ENCODE peak calls at places on chromosome 2, in five cellular contexts. Y is aorta, C is OCI-LY7, G is lower lobe of right lung, T is K562. U is an unnamed sample.

GRCh38 chr2:16475581-16475980 is 190.1 kb downstream of the CYRIA start:
- DNase-seq in T (no peak), C (no peak), Y (no peak), G (no peak), U (no peak)

GRCh38 chr2:33158482-33159003 is 211.8 kb downstream of the LTBP1 start:
- DNase-seq in T (no peak), C (no peak), Y (no peak), G (no peak), U (peak; percentile 90)

GRCh38 chr2:200662727-200663126 is 76.9 kb downstream of the AOX1 start:
- DNase-seq in G (no peak), Y (no peak), C (no peak), T (no peak), U (peak; percentile 95)

GRCh38 chr2:197760293-197760657 is 24.8 kb downstream of the BOLL start:
- DNase-seq in Y (no peak), C (no peak), T (no peak), G (peak; percentile 20), U (no peak)

GRCh38 chr2:143528021-143528420 is 398.8 kb downstream of the ARHGAP15 start:
- DNase-seq in T (no peak), C (no peak), Y (no peak), G (no peak), U (no peak)

GRCh38 chr2:105688946-105689345 is 55.8 kb upstream of the NCK2 start:
- DNase-seq in T (no peak), G (no peak), Y (no peak), C (no peak), U (no peak)

GRCh38 chr2:3927031-3927430 is 223.7 kb downstream of the DCDC2C start:
- DNase-seq in G (no peak), C (no peak), T (no peak), Y (no peak), U (no peak)

GRCh38 chr2:188381614-188382013 is 89.9 kb downstream of the GULP1 start:
- DNase-seq in T (no peak), Y (no peak), G (no peak), C (no peak), U (peak; percentile 89)

GRCh38 chr2:67260348-67261277 is 136.5 kb upstream of the ETAA1 start:
- DNase-seq in T (no peak), Y (peak; percentile 91), C (no peak), G (peak; percentile 44), U (peak; percentile 88)

GRCh38 chr2:99803846-99804245 is 314.0 kb upstream of the REV1 start:
- DNase-seq in C (no peak), T (no peak), G (no peak), Y (no peak), U (peak; percentile 44)

GRCh38 chr2:28927878-28928277 is 33.4 kb downstream of the WDR43 start:
- DNase-seq in C (no peak), T (no peak), G (no peak), Y (no peak), U (no peak)

GRCh38 chr2:8134105-8134903 is 547.6 kb upstream of the ID2 start:
- DNase-seq in G (no peak), C (no peak), T (no peak), Y (no peak), U (no peak)

GRCh38 chr2:101380376-101380775 is 6.9 kb downstream of the CREG2 start:
- DNase-seq in Y (no peak), T (no peak), C (no peak), G (no peak), U (peak; percentile 17)

GRCh38 chr2:96212336-96212735 is 3.7 kb upstream of the STARD7 start:
- DNase-seq in C (no peak), G (no peak), Y (no peak), T (no peak), U (no peak)

GRCh38 chr2:174024524-174025270 is 59.5 kb upstream of the SP3 start:
- DNase-seq in G (peak; percentile 71), C (no peak), T (no peak), Y (peak; percentile 89), U (peak; percentile 44)
- H3K27ac ChIP-seq in G (peak overlapping the region; percentile 82), C (no peak overlapping the region), T (no peak overlapping the region), Y (no peak overlapping the region), U (peak overlapping the region; percentile 97)

DNA sequence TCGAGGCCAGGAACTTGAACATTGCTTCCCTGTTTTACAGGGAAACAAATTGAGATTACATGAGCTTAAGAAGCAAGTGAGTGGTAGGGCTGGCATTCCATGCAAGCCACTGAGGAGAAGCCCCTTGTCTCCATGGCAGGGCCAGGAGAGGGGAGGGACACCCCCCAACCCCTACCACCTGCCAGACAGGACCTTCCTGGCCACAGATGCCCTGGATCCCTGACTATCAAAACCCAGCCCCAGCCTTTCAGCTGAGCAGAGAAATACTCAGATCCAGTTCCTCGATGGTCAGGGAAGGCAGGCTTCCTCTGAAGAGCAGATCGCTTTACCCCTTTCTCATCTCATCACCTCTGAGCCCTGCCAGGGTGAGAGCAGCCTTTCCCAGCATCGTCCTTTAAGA is 53.8 kb upstream of the ALPP start:
- DNase-seq in Y (peak; percentile 49), C (no peak), T (no peak), G (no peak), U (no peak)
- H3K27ac ChIP-seq in Y (no peak overlapping the region), C (no peak overlapping the region), T (no peak overlapping the region), G (no peak overlapping the region), U (no peak overlapping the region)

GRCh38 chr2:120373424-120373823 is 27.5 kb downstream of the INHBB start:
- DNase-seq in G (no peak), C (no peak), Y (no peak), T (no peak), U (no peak)
- H3K27ac ChIP-seq in G (no peak overlapping the region), C (no peak overlapping the region), Y (no peak overlapping the region), T (no peak overlapping the region), U (no peak overlapping the region)

GRCh38 chr2:64201086-64201627 is 56.9 kb upstream of the PELI1 start:
- DNase-seq in G (no peak), Y (no peak), C (no peak), T (no peak), U (no peak)

GRCh38 chr2:64204716-64205115 is 60.5 kb upstream of the PELI1 start:
- DNase-seq in C (no peak), T (no peak), G (no peak), Y (no peak), U (peak; percentile 13)

GRCh38 chr2:64204006-64204632 is 59.9 kb upstream of the PELI1 start:
- DNase-seq in C (no peak), Y (peak; percentile 73), G (peak; percentile 68), T (no peak), U (no peak)

GRCh38 chr2:64203131-64204005 is 59.1 kb upstream of the PELI1 start:
- DNase-seq in G (no peak), C (no peak), T (no peak), Y (no peak), U (peak; percentile 73)

GRCh38 chr2:64202206-64202864 is 58.1 kb upstream of the PELI1 start:
- DNase-seq in T (no peak), G (no peak), C (no peak), Y (no peak), U (peak; percentile 74)
- H3K27ac ChIP-seq in T (no peak overlapping the region), G (peak overlapping the region; percentile 87), C (no peak overlapping the region), Y (no peak overlapping the region), U (peak overlapping the region; percentile 94)

GRCh38 chr2:88599527-88599926 is 27.7 kb downstream of the EIF2AK3 start:
- DNase-seq in C (peak; percentile 55), G (no peak), Y (no peak), T (no peak), U (no peak)
- H3K27ac ChIP-seq in C (peak overlapping the region; percentile 99), G (no peak overlapping the region), Y (no peak overlapping the region), T (peak overlapping the region; percentile 25), U (peak overlapping the region; percentile 16)

DNA sequence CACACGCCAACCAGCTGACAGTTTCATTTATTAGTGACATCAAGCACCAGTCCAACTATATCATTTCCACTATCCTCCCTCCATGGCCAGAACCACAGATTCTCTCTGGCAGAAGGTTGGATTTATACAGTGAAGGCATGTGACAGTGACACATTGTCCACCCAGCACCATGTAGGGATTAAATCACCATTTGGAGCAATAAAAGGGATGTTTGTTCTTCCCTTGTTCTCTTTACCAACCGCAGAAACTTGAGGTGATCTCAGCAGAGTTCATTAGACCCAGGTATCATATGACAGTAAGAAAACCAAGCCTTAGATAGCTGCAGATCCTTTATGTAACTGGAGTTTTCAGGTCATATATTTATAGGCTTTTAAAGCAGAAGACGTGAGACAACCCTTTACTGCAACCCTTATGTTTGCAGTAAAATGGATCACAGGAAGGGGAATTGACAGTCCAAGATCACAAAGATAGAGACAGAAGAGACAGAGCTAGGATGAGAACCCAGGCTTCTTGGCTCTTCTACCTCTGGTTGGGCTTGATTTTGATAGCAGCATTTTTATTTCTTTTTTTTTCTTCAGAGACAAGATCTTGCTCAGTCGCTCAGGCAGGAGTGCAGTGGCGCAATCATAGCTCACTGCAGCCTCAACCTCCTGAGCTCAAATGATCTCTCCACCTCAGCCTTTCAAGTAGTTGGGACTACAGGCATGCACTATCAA is 80.1 kb downstream of the XDH start:
- DNase-seq in G (no peak), C (no peak), Y (no peak), T (no peak), U (peak; percentile 93)
- H3K27ac ChIP-seq in G (no peak overlapping the region), C (no peak overlapping the region), Y (no peak overlapping the region), T (no peak overlapping the region), U (peak overlapping the region; percentile 95)

GRCh38 chr2:39142904-39143617 is 22.2 kb upstream of the SOS1 start:
- DNase-seq in C (no peak), G (no peak), T (no peak), Y (no peak), U (no peak)
- H3K27ac ChIP-seq in C (peak overlapping the region; percentile 67), G (no peak overlapping the region), T (peak overlapping the region; percentile 48), Y (no peak overlapping the region), U (no peak overlapping the region)

GRCh38 chr2:219493086-219493485 is 5.6 kb upstream of the GMPPA start:
- DNase-seq in T (no peak), G (no peak), Y (no peak), C (no peak), U (no peak)
- H3K27ac ChIP-seq in T (no peak overlapping the region), G (no peak overlapping the region), Y (no peak overlapping the region), C (no peak overlapping the region), U (no peak overlapping the region)

U was measured in PC-3.